ENCODE peak calls at places on chromosome 5, in seven cellular contexts. Z is stimulated activated CD8-positive, alpha-beta memory T cell treated with anti-CD3 and anti-CD28 coated beads, Interleukin-4, amount 100 ng/mL, for 1 hour; P is GM13977; S is GM12891; L is bronchial epithelial cell; W is NCI-H2081; M is activated CD8-positive, alpha-beta T cell treated with anti-CD3 and anti-CD28 coated beads, Interleukin-2, amount 10 ng/mL, durations not matched to agents 7 days and 5 days. F is an unnamed sample.

GRCh38 chr5:116778015-116778414 is 203.4 kb upstream of the SEMA6A start:
- DNase-seq in P (no peak), M (no peak), W (no peak), Z (no peak), L (no peak), S (no peak), F (no peak)

GRCh38 chr5:143887901-143888648 is 76.1 kb downstream of the HMHB1 start:
- DNase-seq in W (no peak), Z (no peak), M (no peak), L (peak), P (no peak), S (no peak), F (no peak)

GRCh38 chr5:10144040-10144439 is 105.6 kb downstream of the ATPSCKMT start:
- DNase-seq in P (no peak), S (no peak), Z (no peak), W (no peak), L (no peak), M (no peak), F (no peak)

GRCh38 chr5:96065577-96066385 is 104.1 kb upstream of the ELL2 start:
- DNase-seq in L (peak), W (peak), Z (no peak), P (no peak), M (no peak), S (no peak), F (no peak)

GRCh38 chr5:173753307-173754168 is 134.6 kb upstream of the CPEB4 start:
- DNase-seq in W (no peak), M (no peak), S (no peak), L (peak), Z (no peak), P (no peak), F (no peak)

GRCh38 chr5:159956074-159956473 is 39.8 kb downstream of the ADRA1B start:
- DNase-seq in P (no peak), M (no peak), S (no peak), W (no peak), L (no peak), Z (no peak), F (no peak)

GRCh38 chr5:124180523-124181461 is 565.6 kb downstream of the ZNF608 start:
- DNase-seq in W (no peak), P (no peak), Z (no peak), S (no peak), M (no peak), L (no peak), F (no peak)

GRCh38 chr5:1110260-1110929 is 1.5 kb downstream of the SLC12A7 start:
- DNase-seq in L (no peak), M (peak), Z (no peak), W (no peak), P (no peak), S (no peak), F (no peak)

GRCh38 chr5:160287378-160288051 is 24.8 kb downstream of the CCNJL start:
- DNase-seq in P (no peak), Z (no peak), W (no peak), L (peak), S (no peak), M (no peak), F (peak)

GRCh38 chr5:93794954-93795353 is 53.6 kb upstream of the POU5F2 start:
- DNase-seq in L (peak), S (no peak), Z (no peak), W (no peak), M (no peak), P (no peak), F (no peak)

GRCh38 chr5:134246771-134247329 is 21.0 kb upstream of the PPP2CA start:
- DNase-seq in L (no peak), M (no peak), S (no peak), Z (no peak), W (no peak), P (no peak), F (peak)

GRCh38 chr5:6862306-6862705 is 149.1 kb downstream of the TENT4A start:
- DNase-seq in Z (no peak), S (no peak), M (no peak), W (no peak), P (no peak), L (no peak), F (no peak)

GRCh38 chr5:53549792-53550191 is 10.6 kb upstream of the NDUFS4 start:
- DNase-seq in P (no peak), S (no peak), W (no peak), M (no peak), Z (no peak), L (peak), F (no peak)

GRCh38 chr5:155082401-155082800 is 68.8 kb downstream of the KIF4B start:
- DNase-seq in M (no peak), S (no peak), Z (no peak), W (no peak), P (no peak), L (peak), F (peak)

GRCh38 chr5:57871496-57871895 is 388.9 kb upstream of the ACTBL2 start:
- DNase-seq in M (no peak), S (no peak), P (no peak), Z (no peak), L (peak), W (no peak), F (peak)

GRCh38 chr5:150410524-150411244 is 2.0 kb downstream of the CD74 start:
- DNase-seq in P (no peak), Z (no peak), W (peak), L (peak), M (peak), S (no peak), F (peak)

GRCh38 chr5:73233053-73233460 is 60.1 kb downstream of the TMEM174 start:
- DNase-seq in W (no peak), Z (no peak), P (no peak), L (no peak), M (no peak), S (no peak), F (no peak)

GRCh38 chr5:100974082-100974481 is 71.0 kb upstream of the ST8SIA4 start:
- DNase-seq in P (no peak), Z (no peak), L (no peak), M (no peak), S (no peak), W (no peak), F (no peak)

GRCh38 chr5:127878174-127878750 is 175.1 kb downstream of the CCDC192 start:
- DNase-seq in M (peak), P (no peak), Z (no peak), W (peak), S (no peak), L (peak), F (peak)

GRCh38 chr5:2172471-2172870 is 289.7 kb upstream of the IRX4 start:
- DNase-seq in Z (no peak), W (no peak), P (no peak), S (no peak), M (no peak), L (no peak), F (no peak)

F was measured in mammary epithelial cell.